ENCODE peak calls at places on chromosomes 12 and 14, in ten cellular contexts. W is SK-N-SH, Y is esophagus muscularis mucosa, N is suprapubic skin, K is stomach, Q is sigmoid colon, T is transverse colon, H is HepG2, R is ovary, L is A549. X is an unnamed sample.

GRCh38 chr14:52413729-52414453 is 99.8 kb downstream of the PTGER2 start:
- DNase-seq in W (no peak), Y (no peak), N (no peak), K (no peak), Q (no peak), T (no peak), H (no peak), R (no peak), L (no peak), X (no peak)

GRCh38 chr12:76449572-76449971 is 101.4 kb upstream of the BBS10 start:
- DNase-seq in W (no peak), Y (no peak), N (no peak), K (no peak), Q (no peak), T (no peak), H (no peak), R (no peak), L (peak; percentile 7), X (no peak)

GRCh38 chr12:12441891-12442461 is 85.1 kb downstream of the BORCS5 start:
- DNase-seq in W (no peak), Y (no peak), N (no peak), K (no peak), Q (no peak), T (no peak), H (no peak), R (no peak), L (no peak), X (no peak)

GRCh38 chr12:1917172-1918070 is 1.0 kb downstream of the CACNA2D4 start:
- DNase-seq in W (peak; percentile 27), Y (peak; percentile 91), N (peak; percentile 57), K (peak; percentile 24), Q (peak; percentile 66), T (no peak), H (no peak), R (peak; percentile 5), L (no peak), X (peak; percentile 56)

GRCh38 chr12:77742631-77743030 is 88.1 kb upstream of the NAV3 start:
- DNase-seq in W (no peak), Y (no peak), N (no peak), K (no peak), Q (no peak), T (no peak), H (peak; percentile 7), R (no peak), L (peak; percentile 29), X (no peak)

GRCh38 chr12:89029961-89030360 is 322.3 kb downstream of the DUSP6 start:
- DNase-seq in W (no peak), Y (no peak), N (no peak), K (no peak), Q (no peak), T (no peak), H (no peak), R (no peak), L (no peak), X (no peak)

GRCh38 chr14:103298620-103299019 is 35.4 kb upstream of the EIF5 start:
- DNase-seq in W (peak; percentile 35), Y (no peak), N (no peak), K (no peak), Q (no peak), T (no peak), H (peak; percentile 34), R (no peak), L (peak; percentile 24), X (no peak)

GRCh38 chr12:57518920-57519757 is 1.2 kb downstream of the DDIT3 start:
- DNase-seq in W (no peak), Y (no peak), N (no peak), K (peak; percentile 43), Q (peak; percentile 78), T (peak; percentile 23), H (peak; percentile 60), R (no peak), L (peak; percentile 51), X (peak; percentile 41)

GRCh38 chr12:65637774-65638173 is 186.5 kb upstream of the HMGA2 start:
- DNase-seq in W (no peak), Y (no peak), N (no peak), K (no peak), Q (no peak), T (no peak), H (no peak), R (no peak), L (no peak), X (no peak)

GRCh38 chr12:132597333-132598283 is 12.8 kb downstream of the LRCOL1 start:
- DNase-seq in W (no peak), Y (no peak), N (no peak), K (no peak), Q (no peak), T (no peak), H (no peak), R (no peak), L (peak; percentile 74), X (no peak)

GRCh38 chr12:70338531-70338930 is 27.6 kb upstream of the KCNMB4 start:
- DNase-seq in W (no peak), Y (no peak), N (no peak), K (no peak), Q (no peak), T (no peak), H (no peak), R (no peak), L (no peak), X (no peak)

GRCh38 chr14:36383674-36384421 is 63.4 kb upstream of the MBIP start:
- DNase-seq in W (no peak), Y (no peak), N (no peak), K (no peak), Q (no peak), T (no peak), H (no peak), R (no peak), L (no peak), X (peak; percentile 72)

GRCh38 chr14:64826845-64827244 is 52.9 kb downstream of the SPTB start:
- DNase-seq in W (no peak), Y (no peak), N (no peak), K (no peak), Q (no peak), T (no peak), H (no peak), R (no peak), L (no peak), X (peak; percentile 68)

GRCh38 chr12:124512667-124513296 is 54.6 kb downstream of the NCOR2 start:
- DNase-seq in W (peak; percentile 54), Y (peak; percentile 97), N (peak; percentile 95), K (peak; percentile 87), Q (peak; percentile 93), T (peak; percentile 86), H (peak; percentile 76), R (peak; percentile 84), L (peak; percentile 84), X (peak; percentile 94)
- TF ChIP-seq EP300 in W (peak; percentile 74), Y (no peak), N (no peak), K (no peak), Q (no peak), T (no peak), H (no peak), R (no peak), L (no peak), X (peak; percentile 32)

DNA sequence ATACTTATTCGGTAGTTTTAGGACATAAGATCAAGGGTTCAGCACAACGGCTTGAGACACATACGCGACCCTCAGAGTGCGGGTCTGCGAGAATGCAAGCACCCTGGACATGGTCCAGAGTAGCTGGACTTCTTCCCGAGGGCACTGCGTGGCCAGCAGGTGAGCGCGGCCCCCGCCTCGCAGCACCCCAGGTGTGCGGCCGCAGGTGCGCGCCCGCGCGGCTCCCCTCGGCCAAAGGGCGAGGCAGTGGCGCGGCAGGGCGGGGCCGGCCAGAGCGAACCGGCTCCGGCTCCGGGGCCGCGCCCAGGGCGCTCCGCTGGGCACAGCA is 349 bp upstream of the FGD4 start:
- DNase-seq in W (no peak), Y (no peak), N (no peak), K (no peak), Q (no peak), T (peak; percentile 88), H (no peak), R (no peak), L (no peak), X (no peak)
- H3K27ac ChIP-seq in W (no peak overlapping the region), Y (peak overlapping the region; percentile 84), N (peak overlapping the region; percentile 93), K (peak overlapping the region; percentile 91), Q (peak overlapping the region; percentile 82), T (peak overlapping the region; percentile 90), H (no peak overlapping the region), R (peak overlapping the region; percentile 73), L (peak overlapping the region; percentile 88), X (peak overlapping the region; percentile 91)

DNA sequence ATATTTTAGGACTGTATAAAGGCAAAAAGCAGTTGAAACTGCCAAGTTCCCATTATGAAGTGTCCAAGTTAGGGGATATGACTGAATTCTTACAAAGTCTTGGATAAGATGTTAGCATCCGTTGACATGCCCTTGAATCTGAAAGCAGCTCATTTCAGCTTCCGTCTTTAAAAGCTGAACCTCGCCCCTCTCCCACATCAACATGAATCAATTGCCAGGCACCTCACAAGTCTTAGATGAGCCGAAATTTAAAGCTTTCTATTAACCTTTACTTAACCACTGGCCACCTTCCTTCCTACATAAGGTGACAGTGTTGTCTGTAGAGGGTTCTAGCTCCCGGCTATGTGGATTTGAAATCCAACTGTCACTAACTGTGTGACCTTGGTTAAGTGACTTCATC is 1.3 kb downstream of the PPP1CC start:
- DNase-seq in W (no peak), Y (no peak), N (no peak), K (no peak), Q (no peak), T (no peak), H (no peak), R (no peak), L (no peak), X (no peak)
- H3K4me1 ChIP-seq in W (peaks cover 29% of the 10 kb centered on the region), Y (peaks cover 62% of the 10 kb centered on the region), N (peaks cover 59% of the 10 kb centered on the region), K (peaks cover 47% of the 10 kb centered on the region), Q (peaks cover 54% of the 10 kb centered on the region), T (peaks cover 52% of the 10 kb centered on the region), H (peaks cover 60% of the 10 kb centered on the region), R (peaks cover 18% of the 10 kb centered on the region), L (peaks cover 55% of the 10 kb centered on the region), X (peaks cover 44% of the 10 kb centered on the region)

GRCh38 chr14:73057939-73058223 is 453 bp upstream of the RBM25 start:
- DNase-seq in W (no peak), Y (no peak), N (no peak), K (no peak), Q (no peak), T (no peak), H (no peak), R (no peak), L (no peak), X (no peak)

GRCh38 chr14:73055251-73055650 is 3.1 kb upstream of the RBM25 start:
- DNase-seq in W (no peak), Y (no peak), N (no peak), K (no peak), Q (no peak), T (no peak), H (no peak), R (no peak), L (no peak), X (no peak)

GRCh38 chr14:73058224-73058922 is at the start of gene RBM25:
- DNase-seq in W (peak; percentile 92), Y (peak; percentile 99), N (peak; percentile 97), K (peak; percentile 97), Q (peak; percentile 98), T (peak; percentile 97), H (peak; percentile 98), R (peak; percentile 92), L (peak; percentile 99), X (peak; percentile 99)

GRCh38 chr14:73059326-73059725 is 992 bp downstream of the RBM25 start:
- DNase-seq in W (peak; percentile 43), Y (no peak), N (no peak), K (no peak), Q (no peak), T (no peak), H (peak; percentile 10), R (no peak), L (peak; percentile 30), X (no peak)

DNA sequence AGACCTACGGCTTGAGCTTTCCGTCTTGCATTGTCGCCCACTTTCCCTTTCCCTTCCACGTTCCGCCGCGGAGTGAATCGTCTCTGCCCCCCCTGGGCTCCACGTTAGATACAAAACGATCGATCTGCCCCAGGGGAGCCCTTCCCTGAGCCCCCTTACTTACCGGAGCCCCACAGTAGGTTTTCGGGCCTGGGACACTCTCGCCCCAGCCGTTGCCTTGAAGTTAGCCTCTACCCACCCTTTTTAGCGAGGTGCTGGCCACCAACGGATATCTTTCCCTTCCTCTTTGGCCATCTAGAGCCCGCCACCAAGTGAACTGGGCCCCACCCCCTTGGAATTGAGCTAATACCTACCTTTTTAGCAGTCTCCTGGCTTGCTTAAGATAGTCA is 583 bp downstream of the RBM25 start:
- DNase-seq in W (peak; percentile 62), Y (peak; percentile 92), N (peak; percentile 82), K (no peak), Q (no peak), T (no peak), H (peak; percentile 7), R (no peak), L (peak; percentile 39), X (peak; percentile 40)
- TF ChIP-seq EP300 in W (no peak), Y (no peak), N (no peak), K (no peak), Q (no peak), T (no peak), H (no peak), R (no peak), L (no peak), X (no peak)

X was measured in upper lobe of left lung.